ENCODE peak calls at places on chromosomes 6 and 20, in five cellular contexts. Z is IMR-90, X is K562, Q is GM12878, R is HepG2. J is an unnamed sample.

GRCh38 chr6:13677878-13678254 is 33.8 kb downstream of the RANBP9 start:
- DNase-seq in Z (no peak), Q (no peak), R (peak; percentile 90), X (no peak), J (no peak)

GRCh38 chr6:162379762-162380409 is 347.7 kb downstream of the PRKN start:
- DNase-seq in Q (no peak), R (no peak), Z (no peak), X (no peak), J (no peak)

GRCh38 chr20:41632896-41633295 is 14.7 kb upstream of the CHD6 start:
- DNase-seq in R (no peak), Q (no peak), Z (peak; percentile 52), X (no peak), J (no peak)

GRCh38 chr6:136031982-136032381 is 180.5 kb downstream of the PDE7B start:
- DNase-seq in R (peak; percentile 15), X (no peak), Q (no peak), Z (peak; percentile 74), J (peak; percentile 42)

GRCh38 chr6:87155920-87156600 is 695 bp downstream of the ZNF292 start:
- DNase-seq in R (peak; percentile 39), Z (peak; percentile 46), Q (no peak), X (peak; percentile 66), J (peak; percentile 60)

GRCh38 chr6:150169609-150170008 is 26.8 kb downstream of the PPP1R14C start:
- DNase-seq in Q (no peak), Z (peak; percentile 81), X (no peak), R (no peak), J (no peak)

GRCh38 chr6:87660226-87660886 is 41.7 kb downstream of the AKIRIN2 start:
- DNase-seq in R (no peak), X (no peak), Z (peak; percentile 83), Q (no peak), J (no peak)

GRCh38 chr20:18428490-18429173 is 38.2 kb downstream of the DZANK1 start:
- DNase-seq in R (peak; percentile 64), Z (peak; percentile 16), Q (no peak), X (no peak), J (no peak)

GRCh38 chr20:48667889-48668413 is 159.8 kb downstream of the PREX1 start:
- DNase-seq in Z (no peak), Q (no peak), X (no peak), R (peak; percentile 46), J (no peak)

GRCh38 chr6:148658701-148659100 is 88.1 kb upstream of the UST start:
- DNase-seq in R (no peak), Q (no peak), Z (no peak), X (no peak), J (no peak)

GRCh38 chr6:167574431-167575097 is 249.7 kb downstream of the TTLL2 start:
- DNase-seq in Z (no peak), Q (no peak), R (no peak), X (no peak), J (no peak)

GRCh38 chr6:85348643-85349042 is 101.2 kb upstream of the NT5E start:
- DNase-seq in Q (no peak), Z (no peak), R (no peak), X (no peak), J (no peak)

GRCh38 chr20:35443003-35443402 is 5.0 kb upstream of the GDF5 start:
- DNase-seq in R (no peak), Q (no peak), Z (peak; percentile 83), X (no peak), J (peak; percentile 57)

GRCh38 chr6:108454356-108454755 is 106.4 kb upstream of the FOXO3 start:
- DNase-seq in R (no peak), Z (no peak), Q (no peak), X (no peak), J (no peak)

GRCh38 chr6:30955367-30956042 is 14.7 kb downstream of the MUCL3 start:
- DNase-seq in R (no peak), X (peak; percentile 92), Q (peak; percentile 15), Z (peak; percentile 4), J (peak; percentile 45)

GRCh38 chr6:142735182-142735581 is 209.8 kb downstream of the HIVEP2 start:
- DNase-seq in Z (peak; percentile 10), Q (no peak), X (no peak), R (no peak), J (no peak)

GRCh38 chr6:12083763-12084162 is 71.7 kb downstream of the HIVEP1 start:
- DNase-seq in Z (no peak), R (no peak), Q (no peak), X (no peak), J (no peak)

GRCh38 chr20:44770480-44771171 is 25.0 kb downstream of the KCNK15 start:
- DNase-seq in X (no peak), Q (no peak), R (no peak), Z (no peak), J (no peak)

GRCh38 chr6:153003294-153003645 is 761 bp upstream of the MTRF1L start:
- DNase-seq in Q (no peak), X (no peak), Z (peak; percentile 20), R (peak; percentile 33), J (peak; percentile 15)

GRCh38 chr20:49757597-49757996 is 43.9 kb upstream of the B4GALT5 start:
- DNase-seq in Z (no peak), X (no peak), R (no peak), Q (no peak), J (no peak)

GRCh38 chr20:37703338-37703660 is 9.5 kb downstream of the CTNNBL1 start:
- DNase-seq in Z (no peak), Q (no peak), R (no peak), X (no peak), J (no peak)

GRCh38 chr6:120431841-120432240 is 902.4 kb downstream of the TBC1D32 start:
- DNase-seq in X (no peak), R (no peak), Z (no peak), Q (no peak), J (no peak)

GRCh38 chr6:83824388-83824801 is 28.8 kb upstream of the RIPPLY2 start:
- DNase-seq in X (no peak), R (no peak), Z (peak; percentile 12), Q (no peak), J (no peak)

GRCh38 chr6:16042751-16043150 is 86.1 kb upstream of the MYLIP start:
- DNase-seq in Q (no peak), Z (no peak), X (no peak), R (no peak), J (no peak)

GRCh38 chr6:141464490-141464889 is 668.2 kb upstream of the GJE1 start:
- DNase-seq in X (no peak), R (no peak), Q (no peak), Z (peak; percentile 35), J (no peak)

GRCh38 chr6:156645106-156645505 is 132.1 kb upstream of the ARID1B start:
- DNase-seq in R (no peak), Q (no peak), Z (peak; percentile 42), X (no peak), J (no peak)

DNA sequence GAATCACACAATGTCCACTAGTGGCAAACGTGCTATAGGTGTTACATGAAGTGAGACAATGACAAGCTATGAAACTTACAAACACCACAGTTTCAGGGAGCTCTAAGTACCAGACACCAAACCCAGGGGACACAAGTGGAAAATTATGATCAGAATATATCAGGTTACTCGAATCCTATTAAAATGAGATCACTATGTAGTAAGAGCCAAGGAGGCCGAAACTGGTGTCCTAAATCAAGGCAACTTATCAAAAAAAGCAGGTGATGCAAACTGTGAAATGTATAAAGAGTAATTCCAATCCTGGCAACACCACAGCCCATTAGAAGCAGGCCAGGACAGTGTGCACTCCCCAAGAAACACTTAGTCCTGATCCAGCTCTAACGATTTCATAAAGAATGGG is 100.3 kb downstream of the ARHGAP18 start:
- DNase-seq in X (no peak), Q (no peak), R (no peak), Z (no peak), J (no peak)
- TF ChIP-seq MXI1 in X (no peak), Q (no peak), R (no peak), Z (no peak), J (no peak)

GRCh38 chr6:93419304-93420162 is at the start of gene EPHA7:
- DNase-seq in Q (no peak), Z (peak; percentile 76), R (no peak), X (peak; percentile 23), J (peak; percentile 96)

GRCh38 chr6:93418113-93418447 is 1.3 kb downstream of the EPHA7 start:
- DNase-seq in Z (no peak), X (no peak), R (no peak), Q (no peak), J (no peak)

GRCh38 chr6:93416575-93417420 is 2.6 kb downstream of the EPHA7 start:
- DNase-seq in X (no peak), Q (no peak), Z (no peak), R (no peak), J (peak; percentile 31)

GRCh38 chr6:93418448-93419303 is 683 bp downstream of the EPHA7 start:
- DNase-seq in R (no peak), X (no peak), Z (no peak), Q (no peak), J (peak; percentile 50)

DNA sequence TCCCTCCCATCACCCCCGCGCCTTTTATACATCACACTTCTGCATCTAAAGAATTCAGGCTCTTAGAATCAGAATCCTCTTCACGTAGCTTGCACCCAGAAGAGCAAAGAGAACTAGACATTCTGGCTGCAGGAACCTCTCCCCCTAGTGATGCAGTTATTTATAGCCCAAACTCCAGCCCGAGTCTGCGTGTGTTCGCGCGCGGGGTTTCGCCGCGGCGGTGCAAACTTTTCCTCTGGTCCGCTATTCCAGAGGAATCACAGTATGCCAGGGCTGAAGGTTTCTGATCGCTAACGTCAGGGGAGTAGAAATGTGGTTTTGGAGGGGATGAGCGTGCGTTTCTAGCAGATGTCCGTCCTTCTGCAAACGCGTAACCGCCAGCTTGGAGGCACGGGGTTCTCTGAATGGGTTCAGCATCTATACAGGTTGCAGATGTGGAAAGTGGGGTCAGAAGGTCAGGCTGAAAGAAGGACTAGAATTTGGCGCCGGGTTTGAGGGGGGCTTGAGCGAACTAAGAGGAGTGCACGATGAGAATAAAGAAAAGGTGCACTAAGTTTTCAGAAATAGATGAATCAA is 1.9 kb downstream of the EPHA7 start:
- DNase-seq in Q (no peak), R (no peak), X (no peak), Z (no peak), J (peak; percentile 40)
- TF ChIP-seq SMC3 in Q (no peak), R (no peak), X (no peak), Z (no peak), J (no peak)

DNA sequence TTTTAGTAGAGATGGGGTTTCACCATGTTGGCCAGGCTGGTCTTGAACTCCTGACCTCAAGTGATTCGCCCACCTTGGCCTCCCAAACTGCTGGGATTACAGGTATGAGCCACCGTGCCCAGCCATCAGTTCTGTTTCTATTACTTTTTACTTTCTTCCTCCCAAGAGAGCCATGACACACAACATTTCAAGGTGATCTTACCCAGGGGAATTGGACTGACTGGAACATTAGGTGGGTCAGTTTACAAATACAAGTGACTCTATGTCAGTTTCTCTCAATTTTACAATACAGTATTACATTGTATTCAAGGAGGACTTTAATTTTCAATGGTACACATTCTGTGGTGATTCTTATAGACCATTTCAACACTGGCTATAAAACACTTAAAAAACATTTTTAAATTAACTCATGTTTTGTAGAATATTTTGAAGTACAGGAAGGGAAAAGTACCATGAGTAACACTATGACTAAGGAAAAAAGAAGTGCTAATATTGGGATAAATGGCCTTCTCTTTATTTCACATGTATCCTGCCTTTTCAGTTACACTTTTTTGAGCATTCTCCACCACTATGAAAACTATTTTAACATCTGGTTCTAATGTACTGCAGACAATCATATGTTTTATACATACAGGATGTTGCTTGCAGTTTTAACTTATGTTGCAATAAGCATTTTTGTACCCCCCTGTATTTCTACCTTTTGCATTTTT is 8.3 kb downstream of the TPBG start:
- DNase-seq in Q (no peak), R (no peak), X (no peak), Z (peak; percentile 72), J (no peak)
- TF ChIP-seq MXI1 in Q (no peak), R (no peak), X (no peak), Z (no peak), J (no peak)

GRCh38 chr6:257774-258173 is 34.5 kb upstream of the DUSP22 start:
- DNase-seq in Z (no peak), X (no peak), Q (no peak), R (no peak), J (no peak)
- TF ChIP-seq SMC3 in Z (no peak), X (no peak), Q (no peak), R (no peak), J (no peak)

GRCh38 chr20:59043698-59044097 is 1.1 kb upstream of the PRELID3B start:
- DNase-seq in X (no peak), Q (no peak), R (no peak), Z (no peak), J (no peak)
- TF ChIP-seq MXI1 in X (no peak), Q (no peak), R (no peak), Z (no peak), J (no peak)